ENCODE peak calls at places on chromosomes 4 and X, in six cellular contexts. R, V, W, G, F and P are unnamed samples.

GRCh38 chr4:15144249-15144966 is 142.1 kb downstream of the CPEB2 start:
- ATAC-seq in R (no peak), V (no peak), W (peak; percentile 54), G (no peak), F (no peak), P (no peak)

GRCh38 chrX:129798888-129799287 is 19.1 kb downstream of the SASH3 start:
- ATAC-seq in R (no peak), V (no peak), W (no peak), G (no peak), F (no peak), P (no peak)

GRCh38 chr4:154608555-154609252 is 3.8 kb downstream of the FGG start:
- ATAC-seq in R (no peak), V (no peak), W (no peak), G (no peak), F (no peak), P (no peak)

GRCh38 chr4:9916937-9917336 is 104.4 kb downstream of the SLC2A9 start:
- ATAC-seq in R (no peak), V (no peak), W (peak; percentile 51), G (no peak), F (no peak), P (no peak)

GRCh38 chr4:88297131-88297530 is 12.8 kb upstream of the PPM1K start:
- ATAC-seq in R (peak; percentile 30), V (no peak), W (no peak), G (no peak), F (no peak), P (no peak)

GRCh38 chr4:94500696-94501095 is 49.0 kb downstream of the PDLIM5 start:
- ATAC-seq in R (no peak), V (no peak), W (peak; percentile 85), G (peak; percentile 86), F (no peak), P (no peak)

GRCh38 chrX:68761086-68761485 is 67.7 kb upstream of the EFNB1 start:
- ATAC-seq in R (no peak), V (no peak), W (no peak), G (no peak), F (no peak), P (no peak)

GRCh38 chr4:170012629-170012958 is 13.6 kb downstream of the MFAP3L start:
- ATAC-seq in R (no peak), V (no peak), W (no peak), G (no peak), F (no peak), P (no peak)

GRCh38 chr4:104129243-104129642 is 365.5 kb downstream of the CXXC4 start:
- ATAC-seq in R (no peak), V (no peak), W (no peak), G (no peak), F (peak; percentile 76), P (no peak)

GRCh38 chrX:124497386-124497785 is 151.0 kb downstream of the SH2D1A start:
- ATAC-seq in R (no peak), V (no peak), W (no peak), G (no peak), F (no peak), P (no peak)

DNA sequence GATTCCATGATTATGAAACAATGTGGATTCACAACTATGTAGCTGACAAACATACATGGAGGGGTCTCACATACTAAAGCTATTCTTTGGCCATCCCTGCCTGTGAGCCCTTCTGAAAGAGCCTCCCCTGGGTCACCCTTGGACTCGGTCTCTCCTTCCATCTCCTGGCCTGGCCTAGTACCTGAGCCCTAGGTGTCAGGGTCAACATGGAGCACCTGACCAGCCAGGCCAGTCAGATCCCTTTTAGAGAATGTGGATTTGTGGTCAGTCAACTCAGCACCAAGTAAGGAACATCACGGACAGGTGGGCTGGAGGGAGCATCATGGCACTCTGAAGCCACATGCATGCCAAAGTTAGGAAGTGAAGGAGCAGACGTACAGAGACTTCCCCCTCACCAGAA is 16.3 kb downstream of the ATP8A1 start:
- ATAC-seq in R (no peak), V (no peak), W (no peak), G (no peak), F (no peak), P (no peak)
- H3K27ac ChIP-seq in R (no peak overlapping the region), V (no peak overlapping the region), W (no peak overlapping the region), G (no peak overlapping the region), F (no peak overlapping the region), P (no peak overlapping the region)

GRCh38 chr4:139767168-139767567 is 101.5 kb downstream of the MGST2 start:
- ATAC-seq in R (no peak), V (no peak), W (no peak), G (peak; percentile 65), F (no peak), P (no peak)
- H3K4me1 ChIP-seq in R (no peaks in the 10 kb centered on the region), V (peaks cover 41% of the 10 kb centered on the region), W (peaks cover 64% of the 10 kb centered on the region), G (peaks cover 65% of the 10 kb centered on the region), F (no peaks in the 10 kb centered on the region), P (peaks cover 36% of the 10 kb centered on the region)

GRCh38 chr4:39464886-39465501 is 6.1 kb downstream of the LIAS start:
- ATAC-seq in R (peak; percentile 69), V (no peak), W (no peak), G (no peak), F (peak; percentile 96), P (no peak)
- TF ChIP-seq CTCF in R (peak; percentile 25), V (no peak), W (no peak), G (no peak), F (peak; percentile 38), P (no peak)

GRCh38 chrX:66016905-66017658 is 22.8 kb downstream of the VSIG4 start:
- ATAC-seq in R (no peak), V (no peak), W (no peak), G (no peak), F (no peak), P (no peak)
- H3K27ac ChIP-seq in R (no peak overlapping the region), V (peak overlapping the region; percentile 78), W (no peak overlapping the region), G (no peak overlapping the region), F (no peak overlapping the region), P (no peak overlapping the region)

DNA sequence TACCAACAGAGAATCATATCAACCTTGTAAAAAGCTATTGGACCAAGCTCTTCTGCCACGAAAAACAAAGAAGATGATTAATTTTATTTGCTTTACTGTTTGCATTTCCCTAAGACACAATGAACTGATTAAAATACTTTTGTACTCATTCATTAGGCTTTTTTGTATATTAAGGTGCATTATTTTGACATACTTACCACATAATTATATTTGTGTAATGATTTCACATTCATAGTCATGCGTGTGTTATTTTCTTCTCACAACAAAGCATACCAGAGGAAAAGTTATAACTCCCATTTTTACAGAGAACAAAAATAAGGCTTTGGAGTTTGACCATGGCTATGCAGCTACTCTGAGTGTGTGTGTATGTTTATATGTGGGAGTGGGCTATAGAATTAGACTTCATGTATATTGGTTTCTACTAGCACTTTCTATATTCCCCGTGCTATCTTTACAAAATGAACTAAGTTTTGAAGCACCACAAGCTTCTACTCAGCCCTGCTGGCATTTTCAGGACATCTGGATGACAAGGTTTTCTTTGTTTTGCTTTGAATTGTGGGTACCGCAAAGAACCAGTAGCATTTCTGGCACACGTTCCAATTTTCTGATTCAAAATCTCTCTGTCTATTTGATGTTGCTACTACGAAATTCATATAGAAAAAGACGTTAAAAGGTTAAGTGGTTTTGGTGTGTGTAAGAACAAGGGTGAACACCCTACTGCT is 10.9 kb upstream of the FGF5 start:
- ATAC-seq in R (no peak), V (no peak), W (no peak), G (no peak), F (no peak), P (no peak)
- H3K4me1 ChIP-seq in R (no peaks in the 10 kb centered on the region), V (no peaks in the 10 kb centered on the region), W (no peaks in the 10 kb centered on the region), G (no peaks in the 10 kb centered on the region), F (no peaks in the 10 kb centered on the region), P (no peaks in the 10 kb centered on the region)

DNA sequence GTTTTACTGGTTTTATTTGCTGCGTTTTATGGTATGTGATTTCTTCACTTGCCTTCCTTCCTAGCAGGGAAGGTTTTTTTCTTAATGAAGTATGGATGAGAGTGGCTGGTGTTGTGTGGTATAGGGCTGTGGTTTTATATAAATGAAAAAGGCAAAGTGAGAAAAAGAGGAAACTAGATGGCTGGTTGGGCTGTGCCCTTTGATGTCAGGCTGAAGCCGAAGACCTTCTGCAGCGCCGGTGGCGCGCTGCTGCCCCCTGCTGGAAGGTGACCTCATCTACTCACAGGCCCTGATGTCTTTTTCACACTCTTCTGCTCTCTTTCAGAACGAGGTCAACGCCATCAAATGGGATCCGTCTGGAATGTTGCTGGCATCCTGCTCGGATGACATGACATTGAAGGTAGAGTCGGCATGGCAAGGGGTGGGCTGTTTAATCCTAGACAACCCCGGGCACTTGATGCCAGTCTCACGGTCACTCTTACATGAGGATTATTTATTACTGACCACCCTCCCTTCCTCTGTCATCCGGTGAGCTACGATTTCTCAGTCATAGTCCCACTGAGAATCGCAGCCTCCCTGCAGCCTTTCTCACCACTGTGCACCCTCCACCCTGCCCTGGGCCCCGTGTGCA is 56.6 kb downstream of the GPR143 start:
- ATAC-seq in R (peak; percentile 86), V (peak; percentile 81), W (peak; percentile 85), G (peak; percentile 74), F (peak; percentile 89), P (peak; percentile 62)
- TF ChIP-seq CTCF in R (peak; percentile 66), V (peak; percentile 71), W (peak; percentile 84), G (peak; percentile 86), F (peak; percentile 80), P (peak; percentile 74)

GRCh38 chr4:80185787-80186548 is 11.3 kb upstream of the PRDM8 start:
- ATAC-seq in R (no peak), V (no peak), W (no peak), G (no peak), F (no peak), P (no peak)
- H3K27ac ChIP-seq in R (no peak overlapping the region), V (no peak overlapping the region), W (no peak overlapping the region), G (no peak overlapping the region), F (no peak overlapping the region), P (peak overlapping the region; percentile 91)

DNA sequence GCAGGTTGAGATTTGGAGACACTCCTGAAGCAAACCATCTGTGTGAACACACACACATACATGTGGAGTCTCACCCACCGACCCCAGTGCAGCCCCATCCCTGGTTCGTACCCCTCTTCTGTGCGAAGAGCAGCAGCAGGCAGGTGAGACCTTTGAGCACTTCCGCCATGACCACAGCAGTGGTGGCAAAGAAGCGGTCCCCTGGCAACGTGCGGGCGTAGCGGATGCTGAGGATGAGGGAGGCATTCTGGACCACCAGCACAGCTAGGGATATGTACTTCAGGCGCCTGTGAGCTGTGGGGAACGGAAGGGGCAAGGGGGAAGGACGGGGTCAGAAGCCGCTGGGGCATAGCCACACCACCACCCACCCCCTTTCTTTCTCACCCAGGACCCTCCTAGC is 1.7 kb downstream of the SLC35A2 start:
- ATAC-seq in R (no peak), V (no peak), W (no peak), G (no peak), F (no peak), P (no peak)
- H3K4me1 ChIP-seq in R (peaks cover 18% of the 10 kb centered on the region), V (peaks cover 6% of the 10 kb centered on the region), W (peaks cover 14% of the 10 kb centered on the region), G (no peaks in the 10 kb centered on the region), F (peaks cover 13% of the 10 kb centered on the region), P (no peaks in the 10 kb centered on the region)